ENCODE peak calls at places on chromosomes 6 and 20, in ten cellular contexts. S is HFFc6; V is A549; Y is astrocyte of the spinal cord; J is M059J; Q is hepatocyte; C is CD8-positive, alpha-beta memory T cell; D is NCI-H446; Z is NCI-H69; K is stimulated activated CD4-positive, alpha-beta T cell treated with anti-CD3 and anti-CD28 coated beads, Interleukin-2, amount 100 ng/mL, for 48 hours. P is an unnamed sample.
A peak's percentile ranks its signal among the peaks of the same experiment; 100 is the strongest.

GRCh38 chr20:38001981-38002380 is 31.3 kb downstream of the TTI1 start:
- DNase-seq in S (no peak), V (no peak), Y (no peak), J (no peak), Q (peak; percentile 27), C (no peak), D (no peak), Z (no peak), K (no peak), P (no peak)

GRCh38 chr6:14673201-14673600 is 555.6 kb downstream of the CD83 start:
- DNase-seq in S (peak; percentile 27), V (no peak), Y (no peak), J (peak; percentile 66), Q (no peak), C (no peak), D (no peak), Z (no peak), K (no peak), P (no peak)

GRCh38 chr6:168121308-168121665 is 42.3 kb upstream of the FRMD1 start:
- DNase-seq in S (no peak), V (no peak), Y (no peak), J (no peak), Q (no peak), C (no peak), D (no peak), Z (no peak), K (no peak), P (no peak)

GRCh38 chr6:37555040-37555781 is 55.5 kb upstream of the CCDC167 start:
- DNase-seq in S (no peak), V (no peak), Y (no peak), J (peak; percentile 75), Q (no peak), C (no peak), D (no peak), Z (no peak), K (no peak), P (no peak)

GRCh38 chr6:135568366-135568765 is 70.8 kb upstream of the AHI1 start:
- DNase-seq in S (peak; percentile 31), V (no peak), Y (peak; percentile 91), J (peak; percentile 73), Q (peak; percentile 19), C (peak; percentile 21), D (no peak), Z (no peak), K (no peak), P (no peak)

GRCh38 chr6:129284225-129284624 is 401.3 kb downstream of the LAMA2 start:
- DNase-seq in S (no peak), V (no peak), Y (no peak), J (no peak), Q (no peak), C (no peak), D (no peak), Z (no peak), K (no peak), P (no peak)

GRCh38 chr6:71478834-71479541 is 190.4 kb downstream of the OGFRL1 start:
- DNase-seq in S (peak; percentile 91), V (no peak), Y (peak; percentile 94), J (peak; percentile 99), Q (no peak), C (no peak), D (no peak), Z (no peak), K (no peak), P (no peak)

GRCh38 chr6:6471276-6471675 is 117.2 kb upstream of the LY86 start:
- DNase-seq in S (no peak), V (no peak), Y (no peak), J (no peak), Q (no peak), C (no peak), D (no peak), Z (no peak), K (no peak), P (no peak)

GRCh38 chr6:139133272-139133671 is 1.6 kb upstream of the HECA start:
- DNase-seq in S (no peak), V (no peak), Y (no peak), J (peak; percentile 51), Q (no peak), C (peak; percentile 40), D (no peak), Z (peak; percentile 95), K (no peak), P (no peak)

GRCh38 chr6:119821380-119821779 is 471.8 kb upstream of the MAN1A1 start:
- DNase-seq in S (no peak), V (no peak), Y (no peak), J (no peak), Q (no peak), C (no peak), D (no peak), Z (peak; percentile 27), K (no peak), P (no peak)

GRCh38 chr6:56789342-56789741 is 146.7 kb upstream of the DST start:
- DNase-seq in S (no peak), V (no peak), Y (no peak), J (no peak), Q (no peak), C (no peak), D (no peak), Z (no peak), K (no peak), P (no peak)

GRCh38 chr6:63514488-63515173 is 57.6 kb upstream of the LOC128125822 start:
- DNase-seq in S (no peak), V (no peak), Y (no peak), J (no peak), Q (no peak), C (no peak), D (no peak), Z (no peak), K (no peak), P (no peak)

GRCh38 chr6:106194949-106195919 is 109.1 kb downstream of the PRDM1 start:
- DNase-seq in S (peak; percentile 58), V (no peak), Y (peak; percentile 52), J (peak; percentile 83), Q (no peak), C (peak; percentile 34), D (no peak), Z (peak; percentile 11), K (no peak), P (no peak)

GRCh38 chr6:148548065-148548748 is 198.6 kb upstream of the UST start:
- DNase-seq in S (peak; percentile 87), V (no peak), Y (peak; percentile 14), J (no peak), Q (no peak), C (no peak), D (peak; percentile 46), Z (no peak), K (no peak), P (no peak)

GRCh38 chr6:161444966-161445799 is 171.3 kb upstream of the AGPAT4 start:
- DNase-seq in S (no peak), V (no peak), Y (peak; percentile 32), J (peak; percentile 62), Q (no peak), C (no peak), D (no peak), Z (no peak), K (no peak), P (no peak)

GRCh38 chr20:934186-934840 is 18.2 kb upstream of the ANGPT4 start:
- DNase-seq in S (no peak), V (no peak), Y (no peak), J (no peak), Q (no peak), C (no peak), D (no peak), Z (no peak), K (no peak), P (no peak)

GRCh38 chr6:113805167-113805835 is 51.8 kb upstream of the MARCKS start:
- DNase-seq in S (no peak), V (no peak), Y (no peak), J (peak; percentile 56), Q (no peak), C (no peak), D (no peak), Z (peak; percentile 43), K (no peak), P (no peak)

GRCh38 chr6:13660893-13661292 is 45.8 kb downstream of the NOL7 start:
- DNase-seq in S (no peak), V (no peak), Y (no peak), J (no peak), Q (no peak), C (no peak), D (no peak), Z (no peak), K (no peak), P (no peak)

GRCh38 chr20:37961016-37961415 is 58.1 kb downstream of the VSTM2L start:
- DNase-seq in S (no peak), V (no peak), Y (no peak), J (no peak), Q (no peak), C (no peak), D (no peak), Z (no peak), K (no peak), P (no peak)

GRCh38 chr20:29297411-29298270 is 1959.8 kb upstream of the DEFB115 start:
- DNase-seq in S (no peak), V (no peak), Y (no peak), J (no peak), Q (no peak), C (no peak), D (no peak), Z (no peak), K (no peak), P (no peak)

GRCh38 chr20:53736122-53736756 is 142.6 kb upstream of the ZNF217 start:
- DNase-seq in S (no peak), V (no peak), Y (no peak), J (peak; percentile 61), Q (no peak), C (no peak), D (no peak), Z (no peak), K (no peak), P (peak; percentile 74)

GRCh38 chr6:152353440-152353839 is 283.7 kb downstream of the SYNE1 start:
- DNase-seq in S (no peak), V (no peak), Y (no peak), J (no peak), Q (no peak), C (no peak), D (no peak), Z (no peak), K (no peak), P (no peak)

GRCh38 chr20:1933465-1933870 is 38.3 kb downstream of the SIRPA start:
- DNase-seq in S (peak; percentile 66), V (no peak), Y (no peak), J (peak; percentile 83), Q (peak; percentile 32), C (no peak), D (peak; percentile 97), Z (no peak), K (no peak), P (no peak)

GRCh38 chr20:44203161-44203560 is 7.4 kb downstream of the OSER1 start:
- DNase-seq in S (peak; percentile 63), V (no peak), Y (no peak), J (peak; percentile 77), Q (no peak), C (no peak), D (no peak), Z (no peak), K (no peak), P (no peak)

GRCh38 chr20:55880361-55880760 is 125.0 kb downstream of the CBLN4 start:
- DNase-seq in S (no peak), V (no peak), Y (no peak), J (no peak), Q (no peak), C (no peak), D (no peak), Z (no peak), K (no peak), P (no peak)

GRCh38 chr20:58566981-58567380 is 51.8 kb upstream of the APCDD1L start:
- DNase-seq in S (no peak), V (no peak), Y (no peak), J (no peak), Q (no peak), C (no peak), D (no peak), Z (no peak), K (no peak), P (no peak)

GRCh38 chr6:89667872-89668556 is 29.5 kb upstream of the LYRM2 start:
- DNase-seq in S (no peak), V (no peak), Y (peak; percentile 56), J (no peak), Q (no peak), C (no peak), D (peak; percentile 2), Z (peak; percentile 33), K (no peak), P (no peak)

GRCh38 chr20:64080013-64080812 is at the start of gene OPRL1:
- DNase-seq in S (no peak), V (no peak), Y (peak; percentile 22), J (no peak), Q (no peak), C (peak; percentile 65), D (no peak), Z (no peak), K (no peak), P (no peak)